ENCODE peak calls at places on chromosomes 2 and 18, in six cellular contexts. One of them, this sample, is unnamed.

GRCh38 chr2:133591164-133591563 is 22.9 kb upstream of the NCKAP5 start:
- DNase-seq in uterus: no peak
- DNase-seq in transverse colon: peak
- DNase-seq in lower lobe of right lung: no peak
- DNase-seq in astrocyte of the spinal cord: peak
- DNase-seq in body of pancreas: peak
- DNase-seq in this sample: peak

GRCh38 chr2:17416891-17417391 is 101.3 kb downstream of the RAD51AP2 start:
- DNase-seq in uterus: no peak
- DNase-seq in transverse colon: no peak
- DNase-seq in lower lobe of right lung: no peak
- DNase-seq in astrocyte of the spinal cord: peak
- DNase-seq in body of pancreas: no peak
- DNase-seq in this sample: peak

GRCh38 chr2:54577035-54577434 is 120.9 kb downstream of the SPTBN1 start:
- DNase-seq in uterus: no peak
- DNase-seq in transverse colon: no peak
- DNase-seq in lower lobe of right lung: no peak
- DNase-seq in astrocyte of the spinal cord: no peak
- DNase-seq in body of pancreas: peak
- DNase-seq in this sample: no peak

GRCh38 chr18:61771861-61772260 is 120.9 kb downstream of the RNF152 start:
- DNase-seq in uterus: no peak
- DNase-seq in transverse colon: no peak
- DNase-seq in lower lobe of right lung: no peak
- DNase-seq in astrocyte of the spinal cord: no peak
- DNase-seq in body of pancreas: no peak
- DNase-seq in this sample: no peak

GRCh38 chr18:8548186-8548585 is 61.1 kb upstream of the RAB12 start:
- DNase-seq in uterus: no peak
- DNase-seq in transverse colon: no peak
- DNase-seq in lower lobe of right lung: no peak
- DNase-seq in astrocyte of the spinal cord: peak
- DNase-seq in body of pancreas: no peak
- DNase-seq in this sample: peak

GRCh38 chr2:229520582-229521221 is 193.7 kb downstream of the DNER start:
- DNase-seq in uterus: peak
- DNase-seq in transverse colon: peak
- DNase-seq in lower lobe of right lung: no peak
- DNase-seq in astrocyte of the spinal cord: no peak
- DNase-seq in body of pancreas: no peak
- DNase-seq in this sample: peak

GRCh38 chr2:27078267-27079194 is at the start of gene EMILIN1:
- DNase-seq in uterus: peak
- DNase-seq in transverse colon: peak
- DNase-seq in lower lobe of right lung: peak
- DNase-seq in astrocyte of the spinal cord: peak
- DNase-seq in body of pancreas: no peak
- DNase-seq in this sample: peak

GRCh38 chr18:66317243-66318090 is 286.4 kb downstream of the CDH19 start:
- DNase-seq in uterus: no peak
- DNase-seq in transverse colon: no peak
- DNase-seq in lower lobe of right lung: no peak
- DNase-seq in astrocyte of the spinal cord: no peak
- DNase-seq in body of pancreas: no peak
- DNase-seq in this sample: no peak

GRCh38 chr2:207767461-207768167 is 2.1 kb downstream of the FZD5 start:
- DNase-seq in uterus: peak
- DNase-seq in transverse colon: peak
- DNase-seq in lower lobe of right lung: peak
- DNase-seq in astrocyte of the spinal cord: peak
- DNase-seq in body of pancreas: peak
- DNase-seq in this sample: peak

GRCh38 chr2:30686669-30687068 is 120.6 kb downstream of the CAPN13 start:
- DNase-seq in uterus: no peak
- DNase-seq in transverse colon: no peak
- DNase-seq in lower lobe of right lung: no peak
- DNase-seq in astrocyte of the spinal cord: no peak
- DNase-seq in body of pancreas: no peak
- DNase-seq in this sample: no peak

GRCh38 chr18:48296581-48296980 is 112.6 kb downstream of the ZBTB7C start:
- DNase-seq in uterus: no peak
- DNase-seq in transverse colon: no peak
- DNase-seq in lower lobe of right lung: no peak
- DNase-seq in astrocyte of the spinal cord: no peak
- DNase-seq in body of pancreas: no peak
- DNase-seq in this sample: no peak

GRCh38 chr2:216242365-216242764 is 129.9 kb downstream of the MARCHF4 start:
- DNase-seq in uterus: no peak
- DNase-seq in transverse colon: no peak
- DNase-seq in lower lobe of right lung: no peak
- DNase-seq in astrocyte of the spinal cord: no peak
- DNase-seq in body of pancreas: no peak
- DNase-seq in this sample: no peak

GRCh38 chr2:35915261-35915660 is 440.3 kb upstream of the CRIM1 start:
- DNase-seq in uterus: no peak
- DNase-seq in transverse colon: no peak
- DNase-seq in lower lobe of right lung: no peak
- DNase-seq in astrocyte of the spinal cord: no peak
- DNase-seq in body of pancreas: no peak
- DNase-seq in this sample: no peak

GRCh38 chr2:3523551-3524041 is 4.3 kb upstream of the ADI1 start:
- DNase-seq in uterus: no peak
- DNase-seq in transverse colon: no peak
- DNase-seq in lower lobe of right lung: no peak
- DNase-seq in astrocyte of the spinal cord: peak
- DNase-seq in body of pancreas: no peak
- DNase-seq in this sample: peak

GRCh38 chr2:238632181-238633060 is 205.7 kb downstream of the ASB1 start:
- DNase-seq in uterus: no peak
- DNase-seq in transverse colon: no peak
- DNase-seq in lower lobe of right lung: no peak
- DNase-seq in astrocyte of the spinal cord: no peak
- DNase-seq in body of pancreas: no peak
- DNase-seq in this sample: no peak

GRCh38 chr2:95328386-95329125 is 31.4 kb downstream of the KCNIP3 start:
- DNase-seq in uterus: no peak
- DNase-seq in transverse colon: no peak
- DNase-seq in lower lobe of right lung: no peak
- DNase-seq in astrocyte of the spinal cord: no peak
- DNase-seq in body of pancreas: no peak
- DNase-seq in this sample: no peak

GRCh38 chr2:27496357-27497287 is at the start of gene GCKR:
- DNase-seq in uterus: no peak
- DNase-seq in transverse colon: no peak
- DNase-seq in lower lobe of right lung: no peak
- DNase-seq in astrocyte of the spinal cord: no peak
- DNase-seq in body of pancreas: peak
- DNase-seq in this sample: peak

GRCh38 chr18:32896781-32897547 is 124.1 kb upstream of the KLHL14 start:
- DNase-seq in uterus: no peak
- DNase-seq in transverse colon: no peak
- DNase-seq in lower lobe of right lung: no peak
- DNase-seq in astrocyte of the spinal cord: no peak
- DNase-seq in body of pancreas: no peak
- DNase-seq in this sample: peak

GRCh38 chr2:196551014-196551413 is 88.5 kb upstream of the CCDC150 start:
- DNase-seq in uterus: no peak
- DNase-seq in transverse colon: no peak
- DNase-seq in lower lobe of right lung: no peak
- DNase-seq in astrocyte of the spinal cord: no peak
- DNase-seq in body of pancreas: no peak
- DNase-seq in this sample: peak

GRCh38 chr2:218030409-218031195 is 27.8 kb upstream of the TNS1 start:
- DNase-seq in uterus: no peak
- DNase-seq in transverse colon: no peak
- DNase-seq in lower lobe of right lung: no peak
- DNase-seq in astrocyte of the spinal cord: no peak
- DNase-seq in body of pancreas: no peak
- DNase-seq in this sample: no peak

GRCh38 chr18:54671291-54671881 is 80.3 kb downstream of the DYNAP start:
- DNase-seq in uterus: no peak
- DNase-seq in transverse colon: no peak
- DNase-seq in lower lobe of right lung: no peak
- DNase-seq in astrocyte of the spinal cord: peak
- DNase-seq in body of pancreas: no peak
- DNase-seq in this sample: peak

GRCh38 chr2:64404002-64404731 is 49.8 kb upstream of the LGALSL start:
- DNase-seq in uterus: peak
- DNase-seq in transverse colon: peak
- DNase-seq in lower lobe of right lung: peak
- DNase-seq in astrocyte of the spinal cord: peak
- DNase-seq in body of pancreas: peak
- DNase-seq in this sample: peak

GRCh38 chr2:3485166-3485565 is 34.2 kb downstream of the ADI1 start:
- DNase-seq in uterus: peak
- DNase-seq in transverse colon: no peak
- DNase-seq in lower lobe of right lung: no peak
- DNase-seq in astrocyte of the spinal cord: no peak
- DNase-seq in body of pancreas: peak
- DNase-seq in this sample: no peak

GRCh38 chr2:171404258-171404657 is 29.5 kb downstream of the METTL8 start:
- DNase-seq in uterus: no peak
- DNase-seq in transverse colon: no peak
- DNase-seq in lower lobe of right lung: no peak
- DNase-seq in astrocyte of the spinal cord: peak
- DNase-seq in body of pancreas: no peak
- DNase-seq in this sample: peak

GRCh38 chr2:119283873-119284331 is 60.3 kb downstream of the STEAP3 start:
- DNase-seq in uterus: no peak
- DNase-seq in transverse colon: peak
- DNase-seq in lower lobe of right lung: peak
- DNase-seq in astrocyte of the spinal cord: peak
- DNase-seq in body of pancreas: no peak
- DNase-seq in this sample: peak

GRCh38 chr2:163182764-163183354 is 344.3 kb upstream of the KCNH7 start:
- DNase-seq in uterus: no peak
- DNase-seq in transverse colon: no peak
- DNase-seq in lower lobe of right lung: no peak
- DNase-seq in astrocyte of the spinal cord: peak
- DNase-seq in body of pancreas: no peak
- DNase-seq in this sample: peak

DNA sequence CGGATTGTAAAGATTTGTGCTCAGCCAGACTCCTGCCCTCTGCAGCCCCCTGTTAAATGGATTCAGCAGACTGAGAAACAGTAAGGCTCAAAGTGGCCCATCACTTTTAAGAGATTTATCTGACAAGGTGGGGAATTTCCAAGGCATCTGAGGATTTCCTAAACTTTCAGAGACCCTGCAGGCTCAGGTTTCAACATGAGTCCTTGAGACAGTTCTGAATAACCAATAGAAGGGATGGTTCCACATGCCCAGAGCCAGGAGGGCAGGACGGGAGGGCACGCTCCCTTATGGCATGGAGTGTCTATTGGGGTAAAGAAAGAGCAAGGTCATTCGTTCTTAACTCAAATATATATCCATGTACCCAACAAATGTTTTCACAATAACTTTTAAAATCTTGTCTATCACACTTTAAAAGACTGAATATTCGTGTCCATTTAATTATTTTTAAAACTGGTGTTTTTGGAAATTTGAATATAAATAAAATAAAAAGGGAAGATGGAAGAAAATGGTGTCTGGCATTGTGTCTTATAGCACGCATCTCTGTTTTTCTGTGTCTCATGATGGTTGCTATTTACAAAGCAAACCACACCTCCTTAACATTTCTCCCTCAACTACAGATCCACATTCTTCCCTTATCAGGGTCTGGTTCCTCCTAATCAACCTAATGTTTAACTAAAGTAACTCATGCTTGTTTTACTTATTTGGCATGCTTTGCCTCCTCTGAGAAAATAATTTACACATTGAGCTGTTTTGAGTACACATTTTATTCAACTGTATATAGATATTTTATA is 56.0 kb upstream of the DSG1 start:
- DNase-seq in uterus: no peak
- DNase-seq in transverse colon: no peak
- DNase-seq in lower lobe of right lung: no peak
- DNase-seq in astrocyte of the spinal cord: no peak
- DNase-seq in body of pancreas: no peak
- DNase-seq in this sample: no peak
- H3K4me3 ChIP-seq in uterus: no peak
- H3K4me3 ChIP-seq in transverse colon: no peak
- H3K4me3 ChIP-seq in lower lobe of right lung: no peak
- H3K4me3 ChIP-seq in astrocyte of the spinal cord: no peak
- H3K4me3 ChIP-seq in body of pancreas: no peak
- H3K4me3 ChIP-seq in this sample: no peak

GRCh38 chr2:150907466-150907865 is 354.2 kb downstream of the RBM43 start:
- DNase-seq in uterus: no peak
- DNase-seq in transverse colon: no peak
- DNase-seq in lower lobe of right lung: no peak
- DNase-seq in astrocyte of the spinal cord: no peak
- DNase-seq in body of pancreas: no peak
- DNase-seq in this sample: no peak

GRCh38 chr2:150911766-150912280 is 349.8 kb downstream of the RBM43 start:
- DNase-seq in uterus: peak
- DNase-seq in transverse colon: peak
- DNase-seq in lower lobe of right lung: peak
- DNase-seq in astrocyte of the spinal cord: peak
- DNase-seq in body of pancreas: no peak
- DNase-seq in this sample: peak

GRCh38 chr2:150909090-150909489 is 352.6 kb downstream of the RBM43 start:
- DNase-seq in uterus: no peak
- DNase-seq in transverse colon: no peak
- DNase-seq in lower lobe of right lung: no peak
- DNase-seq in astrocyte of the spinal cord: no peak
- DNase-seq in body of pancreas: no peak
- DNase-seq in this sample: no peak

GRCh38 chr2:150909613-150910012 is 352.1 kb downstream of the RBM43 start:
- DNase-seq in uterus: no peak
- DNase-seq in transverse colon: no peak
- DNase-seq in lower lobe of right lung: no peak
- DNase-seq in astrocyte of the spinal cord: no peak
- DNase-seq in body of pancreas: no peak
- DNase-seq in this sample: no peak
- TF ChIP-seq CTCF in uterus: no peak
- TF ChIP-seq CTCF in transverse colon: no peak
- TF ChIP-seq CTCF in lower lobe of right lung: no peak
- TF ChIP-seq CTCF in astrocyte of the spinal cord: peak
- TF ChIP-seq CTCF in body of pancreas: no peak
- TF ChIP-seq CTCF in this sample: peak

GRCh38 chr18:59268722-59269562 is 4.3 kb downstream of the RAX start:
- DNase-seq in uterus: no peak
- DNase-seq in transverse colon: no peak
- DNase-seq in lower lobe of right lung: peak
- DNase-seq in astrocyte of the spinal cord: no peak
- DNase-seq in body of pancreas: peak
- DNase-seq in this sample: no peak
- H3K4me3 ChIP-seq in uterus: no peak
- H3K4me3 ChIP-seq in transverse colon: no peak
- H3K4me3 ChIP-seq in lower lobe of right lung: peak
- H3K4me3 ChIP-seq in astrocyte of the spinal cord: no peak
- H3K4me3 ChIP-seq in body of pancreas: no peak
- H3K4me3 ChIP-seq in this sample: no peak

DNA sequence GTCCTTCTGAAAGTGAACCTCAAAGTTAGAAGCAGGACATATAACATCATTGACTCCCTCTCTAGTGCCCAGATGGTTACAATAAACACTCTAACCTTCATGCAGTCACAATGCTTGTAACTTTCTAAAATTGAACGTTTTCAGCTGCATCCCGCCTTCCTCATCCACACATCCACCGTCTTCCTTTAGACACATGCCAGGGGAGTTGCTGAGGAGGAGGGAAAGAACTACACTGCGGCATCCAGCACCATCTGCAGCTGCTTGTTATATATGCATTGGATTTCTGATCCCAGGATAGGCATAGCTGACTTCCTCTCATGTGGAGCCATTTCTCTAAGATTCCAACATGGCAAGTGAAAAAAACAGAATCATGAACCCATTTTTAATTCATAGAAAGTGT is 96.8 kb downstream of the FBXO15 start:
- DNase-seq in uterus: no peak
- DNase-seq in transverse colon: no peak
- DNase-seq in lower lobe of right lung: no peak
- DNase-seq in astrocyte of the spinal cord: no peak
- DNase-seq in body of pancreas: no peak
- DNase-seq in this sample: no peak
- TF ChIP-seq CTCF in uterus: no peak
- TF ChIP-seq CTCF in transverse colon: no peak
- TF ChIP-seq CTCF in lower lobe of right lung: no peak
- TF ChIP-seq CTCF in astrocyte of the spinal cord: no peak
- TF ChIP-seq CTCF in body of pancreas: no peak
- TF ChIP-seq CTCF in this sample: no peak

This sample was measured in cardiac fibroblast.